ENCODE peak calls at places on chromosomes 1 and 21, in seven cellular contexts. W is pancreas, K is heart left ventricle, U is omental fat pad, H is neural progenitor cell, B is body of pancreas, Q is GM20000. X is an unnamed sample.

GRCh38 chr1:205812271-205812877 is 624 bp downstream of the SLC41A1 start:
- DNase-seq in H (peak), U (no peak), W (no peak), K (peak), B (no peak), Q (peak), X (no peak)

GRCh38 chr1:169785267-169785666 is 9.4 kb downstream of the METTL18 start:
- DNase-seq in K (no peak), H (no peak), B (no peak), U (no peak), W (no peak), Q (no peak), X (no peak)

GRCh38 chr21:41564871-41565281 is 56.9 kb upstream of the TMPRSS2 start:
- DNase-seq in H (no peak), B (peak), U (no peak), W (no peak), Q (no peak), K (no peak), X (no peak)

GRCh38 chr1:91596474-91596873 is 95.8 kb downstream of the CDC7 start:
- DNase-seq in Q (no peak), W (no peak), U (no peak), H (no peak), B (no peak), K (no peak), X (no peak)

GRCh38 chr21:28615276-28615675 is 377.4 kb downstream of the LTN1 start:
- DNase-seq in W (no peak), B (no peak), Q (no peak), K (no peak), U (no peak), H (peak), X (no peak)

GRCh38 chr1:192951961-192952460 is 107.1 kb downstream of the UCHL5 start:
- DNase-seq in Q (peak), K (no peak), H (no peak), U (no peak), W (no peak), B (no peak), X (no peak)

GRCh38 chr1:22751124-22751531 is 40.5 kb downstream of the EPHB2 start:
- DNase-seq in K (no peak), W (peak), H (no peak), Q (no peak), B (peak), U (no peak), X (no peak)

GRCh38 chr1:3520419-3521378 is 66.2 kb downstream of the ARHGEF16 start:
- DNase-seq in K (no peak), Q (no peak), U (no peak), W (no peak), B (no peak), H (no peak), X (no peak)

GRCh38 chr1:32180186-32181060 is 948 bp downstream of the TXLNA start:
- DNase-seq in W (peak), H (peak), U (no peak), Q (peak), B (peak), K (peak), X (no peak)

GRCh38 chr1:46539968-46540367 is 11.5 kb downstream of the KNCN start:
- DNase-seq in H (no peak), W (no peak), U (no peak), Q (no peak), B (no peak), K (no peak), X (no peak)

GRCh38 chr1:59730302-59730701 is 84.4 kb upstream of the HOOK1 start:
- DNase-seq in U (no peak), B (no peak), W (no peak), H (no peak), Q (no peak), K (no peak), X (no peak)

GRCh38 chr1:92755541-92756351 is 29.2 kb downstream of the EVI5 start:
- DNase-seq in K (peak), U (no peak), W (no peak), H (no peak), Q (no peak), B (no peak), X (no peak)

GRCh38 chr1:99707535-99708142 is 58.8 kb downstream of the FRRS1 start:
- DNase-seq in K (peak), H (peak), W (peak), Q (peak), U (peak), B (peak), X (peak)

GRCh38 chr1:45673956-45674355 is 12.4 kb downstream of the GPBP1L1 start:
- DNase-seq in K (no peak), Q (no peak), H (no peak), U (no peak), W (no peak), B (no peak), X (no peak)

GRCh38 chr1:24018611-24019580 is 38.8 kb upstream of the SRSF10 start:
- DNase-seq in K (peak), Q (no peak), H (peak), B (peak), U (peak), W (peak), X (peak)

GRCh38 chr1:150387200-150387599 is 23.3 kb downstream of the RPRD2 start:
- DNase-seq in W (no peak), K (no peak), U (no peak), B (no peak), Q (no peak), H (no peak), X (no peak)

GRCh38 chr1:96843196-96843595 is 121.6 kb downstream of the PTBP2 start:
- DNase-seq in W (no peak), U (no peak), B (no peak), Q (no peak), K (no peak), H (no peak), X (no peak)

GRCh38 chr1:177183801-177184200 is 13.0 kb downstream of the BRINP2 start:
- DNase-seq in W (no peak), B (no peak), H (no peak), K (no peak), Q (no peak), U (no peak), X (no peak)

GRCh38 chr1:174995121-174995520 is 4.6 kb upstream of the CACYBP start:
- DNase-seq in U (no peak), K (no peak), H (no peak), Q (no peak), W (no peak), B (no peak), X (no peak)

GRCh38 chr1:60527567-60527966 is 454.0 kb upstream of the C1orf87 start:
- DNase-seq in K (no peak), B (no peak), W (no peak), U (no peak), Q (no peak), H (no peak), X (no peak)

GRCh38 chr1:224619209-224619608 is 3.1 kb downstream of the CNIH3 start:
- DNase-seq in K (no peak), H (no peak), W (no peak), Q (no peak), B (no peak), U (no peak), X (no peak)

GRCh38 chr1:100622966-100623762 is 85.2 kb downstream of the GPR88 start:
- DNase-seq in H (no peak), Q (no peak), K (no peak), U (no peak), B (no peak), W (no peak), X (no peak)

GRCh38 chr1:33425900-33426299 is 5.0 kb downstream of the PHC2 start:
- DNase-seq in U (no peak), W (no peak), K (no peak), B (no peak), Q (peak), H (no peak), X (no peak)

GRCh38 chr1:45122724-45123123 is 83.7 kb downstream of the ZSWIM5 start:
- DNase-seq in K (no peak), B (no peak), Q (no peak), U (no peak), H (peak), W (no peak), X (no peak)

GRCh38 chr1:228502522-228502921 is 15.3 kb downstream of the RNF187 start:
- DNase-seq in B (no peak), Q (no peak), K (no peak), U (no peak), H (no peak), W (no peak), X (no peak)

GRCh38 chr1:3883194-3883920 is 16.7 kb downstream of the C1orf174 start:
- DNase-seq in H (no peak), U (no peak), W (no peak), K (no peak), B (no peak), Q (no peak), X (no peak)

GRCh38 chr21:20306836-20307235 is 691.4 kb upstream of the NCAM2 start:
- DNase-seq in Q (no peak), H (no peak), B (no peak), U (no peak), K (no peak), W (no peak), X (no peak)

GRCh38 chr1:160779662-160780397 is 16.1 kb upstream of the LY9 start:
- DNase-seq in B (peak), Q (peak), W (no peak), U (no peak), H (peak), K (no peak), X (no peak)

GRCh38 chr21:35658242-35658641 is 402.1 kb downstream of the SETD4 start:
- DNase-seq in W (no peak), B (no peak), K (no peak), Q (no peak), H (no peak), U (no peak), X (no peak)

GRCh38 chr1:162656266-162656665 is 24.0 kb downstream of the DDR2 start:
- DNase-seq in Q (no peak), K (no peak), H (no peak), B (no peak), W (no peak), U (no peak), X (no peak)

GRCh38 chr1:66925944-66926343 is 1.2 kb downstream of the MIER1 start:
- DNase-seq in Q (no peak), B (no peak), K (no peak), U (no peak), W (no peak), H (peak), X (no peak)

GRCh38 chr1:16032388-16033100 is 10.7 kb downstream of the CLCNKA start:
- DNase-seq in W (peak), K (peak), U (peak), Q (peak), B (peak), H (peak), X (peak)
- TF ChIP-seq CTCF in W (peak), K (peak), U (peak), Q (peak), B (peak), H (peak), X (peak)

GRCh38 chr1:6852136-6852890 is 67.1 kb downstream of the CAMTA1 start:
- DNase-seq in W (no peak), U (no peak), K (no peak), Q (no peak), H (no peak), B (no peak), X (no peak)

GRCh38 chr1:6850537-6850936 is 65.3 kb downstream of the CAMTA1 start:
- DNase-seq in H (no peak), K (no peak), W (no peak), U (no peak), B (no peak), Q (no peak), X (no peak)

GRCh38 chr1:6854166-6854565 is 68.9 kb downstream of the CAMTA1 start:
- DNase-seq in U (no peak), W (no peak), B (no peak), Q (no peak), H (no peak), K (no peak), X (no peak)

GRCh38 chr1:6848816-6849215 is 63.6 kb downstream of the CAMTA1 start:
- DNase-seq in B (no peak), Q (no peak), W (no peak), U (no peak), K (no peak), H (no peak), X (no peak)
- TF ChIP-seq CTCF in B (no peak), Q (no peak), W (no peak), U (no peak), K (no peak), H (no peak), X (no peak)

DNA sequence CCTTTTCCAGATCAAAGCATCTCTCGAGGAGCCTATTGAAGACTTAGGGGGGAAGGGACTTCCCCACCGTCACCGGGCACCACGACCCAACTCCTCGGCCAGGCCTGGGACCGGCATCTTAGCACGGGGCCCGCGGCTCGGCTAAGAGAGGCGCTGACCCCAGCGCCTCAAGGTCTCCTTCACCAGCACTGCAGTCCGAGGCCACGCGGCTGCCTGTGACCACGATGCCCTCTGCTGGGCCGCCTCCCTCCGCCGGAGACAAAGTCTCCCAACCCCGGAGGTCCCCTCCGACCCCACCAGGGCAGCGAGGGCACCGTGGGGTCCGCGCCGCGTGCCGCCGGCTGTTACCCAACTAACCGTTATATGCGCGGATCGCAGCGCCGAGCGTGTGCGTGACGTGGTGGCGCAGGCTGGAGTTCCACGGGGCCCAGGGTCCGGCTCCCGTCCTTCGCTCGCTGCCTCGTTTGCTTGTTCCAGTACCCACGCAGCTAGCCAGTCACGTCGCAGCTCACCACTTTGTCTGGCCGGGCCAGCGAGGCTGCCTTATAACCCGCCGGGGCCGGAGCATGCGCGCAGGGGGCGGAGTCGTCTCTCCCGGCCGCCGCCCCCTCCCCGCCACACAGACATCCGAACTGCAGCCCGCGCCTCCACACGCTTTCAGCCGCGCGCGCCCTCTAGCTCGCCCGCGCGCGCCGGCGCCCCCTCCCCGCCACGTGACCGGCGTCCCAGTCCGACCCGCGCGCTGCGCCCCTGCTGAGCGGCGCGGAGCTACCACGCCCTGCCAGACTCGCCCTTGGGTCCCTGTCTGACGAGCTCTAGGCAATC is at the start of gene SLC16A1:
- DNase-seq in Q (peak), W (peak), B (peak), H (peak), K (peak), U (peak), X (peak)
- TF ChIP-seq CTCF in Q (peak), W (no peak), B (peak), H (peak), K (peak), U (no peak), X (peak)

DNA sequence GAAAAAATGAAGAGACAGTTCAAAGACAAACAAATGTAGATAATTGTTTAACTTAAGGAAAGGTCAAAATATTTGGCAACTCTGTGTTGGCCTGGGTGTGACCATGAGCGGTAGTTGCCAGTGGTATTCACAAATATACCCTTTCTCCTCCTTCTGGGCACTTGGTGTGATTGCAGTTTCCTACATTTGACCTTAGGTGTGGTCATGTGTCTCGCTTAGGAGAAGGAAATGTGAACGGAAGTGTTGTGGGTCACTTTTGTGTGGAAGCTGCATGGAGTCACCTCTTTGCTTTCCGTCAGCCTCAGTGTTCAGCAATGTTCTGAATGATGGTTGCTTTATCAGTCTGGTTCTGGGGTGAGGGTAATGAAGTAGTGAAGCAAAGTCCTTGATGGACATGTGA is 3.4 kb upstream of the PCSK9 start:
- DNase-seq in W (no peak), U (no peak), B (no peak), K (no peak), H (no peak), Q (no peak), X (no peak)
- TF ChIP-seq CTCF in W (no peak), U (no peak), B (no peak), K (no peak), H (no peak), Q (no peak), X (no peak)

DNA sequence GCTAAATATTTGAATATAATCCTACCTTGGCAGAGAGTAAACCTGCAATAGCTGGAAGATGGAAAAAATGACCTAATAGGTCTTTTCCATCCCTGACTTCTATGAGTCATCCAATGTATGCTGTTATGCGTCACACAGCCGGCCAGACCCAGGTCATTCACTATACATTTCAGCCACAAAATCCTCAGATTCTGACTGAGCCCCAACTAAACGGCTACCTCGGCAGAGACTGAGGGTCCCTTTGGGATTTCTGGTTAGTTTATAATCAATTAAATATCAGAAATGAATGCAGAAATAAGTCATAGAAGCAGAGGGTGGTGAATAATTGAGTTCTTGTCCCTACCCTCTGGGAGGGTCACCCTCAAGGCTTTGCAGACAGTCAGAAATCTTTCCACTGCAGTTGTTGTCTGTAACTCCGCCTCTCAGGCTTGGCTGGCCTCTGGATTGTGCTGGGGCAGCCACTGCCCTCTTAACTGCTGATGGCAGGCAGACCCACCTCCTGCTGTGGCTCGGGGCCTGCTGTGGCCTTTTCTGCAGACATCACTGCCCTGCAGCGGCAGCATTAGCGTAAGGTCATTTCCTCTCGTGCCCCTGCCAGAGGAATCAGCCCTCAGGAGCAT is 240.5 kb downstream of the TGFB2 start:
- DNase-seq in H (peak), W (no peak), K (peak), B (no peak), Q (no peak), U (no peak), X (no peak)
- TF ChIP-seq CTCF in H (peak), W (no peak), K (no peak), B (no peak), Q (no peak), U (no peak), X (no peak)

X was measured in lower leg skin.